ENCODE peak calls at places on chromosomes 5 and 9, in six cellular contexts. X is HCT116, I is HepG2, L is GM12878, M is K562, F is H1. W is an unnamed sample.
A peak's percentile ranks its signal among the peaks of the same experiment; 100 is the strongest.

GRCh38 chr5:72721844-72722243 is 94.6 kb upstream of the TNPO1 start:
- DNase-seq in F (no peak), M (no peak), X (no peak), I (no peak), L (no peak), W (no peak)

GRCh38 chr5:37211661-37212060 is 37.5 kb downstream of the CPLANE1 start:
- DNase-seq in L (no peak), F (no peak), M (no peak), I (no peak), X (no peak), W (no peak)

GRCh38 chr5:177128551-177128976 is 5.0 kb upstream of the NSD1 start:
- DNase-seq in M (no peak), I (no peak), F (no peak), X (no peak), L (no peak), W (no peak)

GRCh38 chr5:56481147-56481997 is 248.2 kb upstream of the ANKRD55 start:
- DNase-seq in X (no peak), L (peak; percentile 23), M (no peak), I (peak; percentile 35), F (no peak), W (no peak)

GRCh38 chr9:103867886-103868285 is 226.2 kb upstream of the SMC2 start:
- DNase-seq in I (no peak), M (no peak), X (no peak), L (no peak), F (no peak), W (no peak)

GRCh38 chr9:135716045-135716444 is 14.1 kb downstream of the KCNT1 start:
- DNase-seq in I (no peak), X (no peak), L (no peak), F (no peak), M (no peak), W (no peak)

GRCh38 chr5:6633469-6634326 is 458 bp downstream of the SRD5A1 start:
- DNase-seq in X (no peak), I (no peak), L (no peak), M (peak; percentile 43), F (no peak), W (no peak)

GRCh38 chr5:179734536-179735164 is 2.0 kb downstream of the MAML1 start:
- DNase-seq in M (no peak), L (no peak), I (no peak), X (no peak), F (no peak), W (no peak)

GRCh38 chr5:81232449-81233079 is 558 bp upstream of the CKMT2 start:
- DNase-seq in L (no peak), I (peak; percentile 13), F (no peak), M (no peak), X (no peak), W (no peak)

GRCh38 chr9:131728961-131729360 is 10.9 kb downstream of the RAPGEF1 start:
- DNase-seq in X (no peak), M (no peak), F (no peak), L (no peak), I (no peak), W (no peak)

GRCh38 chr5:126883801-126884200 is 106.9 kb downstream of the LMNB1 start:
- DNase-seq in L (no peak), I (no peak), M (no peak), X (no peak), F (no peak), W (no peak)

GRCh38 chr5:137592317-137592716 is 93.2 kb upstream of the SPOCK1 start:
- DNase-seq in M (no peak), F (no peak), X (no peak), L (no peak), I (no peak), W (no peak)

GRCh38 chr9:17075758-17076485 is 58.9 kb upstream of the CNTLN start:
- DNase-seq in M (no peak), F (no peak), X (no peak), I (no peak), L (no peak), W (no peak)

GRCh38 chr9:129857207-129857606 is 21.9 kb downstream of the USP20 start:
- DNase-seq in X (no peak), I (no peak), F (no peak), L (no peak), M (peak; percentile 71), W (no peak)
- H3K36me3 ChIP-seq in X (no peaks in the 10 kb centered on the region), I (peaks cover 8% of the 10 kb centered on the region), F (no peaks in the 10 kb centered on the region), L (peaks cover 8% of the 10 kb centered on the region), M (peaks cover 90% of the 10 kb centered on the region), W (peaks cover 51% of the 10 kb centered on the region)

GRCh38 chr5:145077028-145077427 is 758.1 kb downstream of the PRELID2 start:
- DNase-seq in I (no peak), L (no peak), F (no peak), X (no peak), M (no peak), W (no peak)
- TF ChIP-seq ZNF274 in I (no peak), L (no peak), F (no peak), X (no peak), M (no peak), W (no peak)

GRCh38 chr9:95495988-95496387 is 20.8 kb downstream of the PTCH1 start:
- DNase-seq in I (no peak), L (no peak), M (no peak), F (no peak), X (no peak), W (no peak)
- H3K36me3 ChIP-seq in I (no peaks in the 10 kb centered on the region), L (peaks cover 5% of the 10 kb centered on the region), M (no peaks in the 10 kb centered on the region), F (no peaks in the 10 kb centered on the region), X (no peaks in the 10 kb centered on the region), W (peaks cover 84% of the 10 kb centered on the region)

DNA sequence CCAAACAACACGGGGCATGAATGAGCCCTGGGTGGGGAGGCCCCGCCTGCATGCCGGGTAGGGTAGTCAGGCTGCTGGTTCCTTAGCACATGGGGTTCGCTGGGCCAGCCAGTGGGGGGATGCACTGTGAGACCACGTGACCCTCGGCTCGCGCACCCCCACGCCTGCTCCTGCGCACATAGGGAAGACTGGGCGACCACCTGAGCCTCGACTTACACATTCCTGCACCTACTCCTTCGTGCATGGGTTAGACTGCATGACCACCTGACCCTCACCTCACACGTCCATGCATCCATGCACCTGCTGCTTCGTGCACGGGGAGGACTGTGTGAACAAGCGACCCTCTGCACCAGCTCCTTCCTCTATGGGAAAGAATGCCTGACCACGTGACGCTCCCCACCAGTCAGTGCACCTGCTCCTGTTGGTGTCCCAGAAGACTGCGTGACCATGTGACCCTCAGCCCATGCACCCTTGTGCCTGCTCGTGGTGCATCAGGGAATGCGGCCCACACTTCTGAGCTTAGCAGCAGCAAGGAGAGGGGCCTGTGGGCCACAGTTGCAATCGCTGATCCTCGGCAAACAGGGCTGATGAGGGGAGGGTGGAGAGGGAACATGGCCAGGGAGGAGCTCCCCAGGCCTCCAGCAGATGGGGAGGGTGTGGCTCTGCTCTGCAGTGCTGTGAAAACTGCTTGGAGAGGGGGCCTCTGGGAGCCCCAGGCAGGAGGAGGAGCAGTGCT is 18.1 kb downstream of the LPCAT1 start:
- DNase-seq in F (no peak), I (no peak), L (no peak), M (no peak), X (no peak), W (no peak)
- TF ChIP-seq ZNF274 in F (no peak), I (no peak), L (no peak), M (no peak), X (no peak), W (no peak)

DNA sequence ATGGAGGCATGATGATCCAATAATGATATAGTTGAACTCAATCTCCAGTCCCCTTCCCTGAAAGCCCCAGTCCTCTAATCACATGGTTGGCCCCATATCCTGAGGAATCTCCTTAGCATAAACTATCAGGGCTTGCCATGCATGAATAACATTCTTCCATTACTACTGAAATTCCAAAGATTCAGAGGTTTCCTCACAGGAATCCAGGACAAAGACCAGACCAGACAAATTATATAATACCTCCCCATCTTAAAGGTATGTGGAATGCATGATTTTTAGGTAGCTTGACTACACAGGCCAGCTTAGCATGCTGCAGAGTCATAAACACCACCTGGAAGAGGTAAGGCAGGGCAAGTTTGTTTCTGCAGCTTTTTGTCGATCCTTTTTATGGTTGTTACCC is 15.6 kb upstream of the LRRTM2 start:
- DNase-seq in L (no peak), M (no peak), I (no peak), F (no peak), X (no peak), W (no peak)
- H3K36me3 ChIP-seq in L (peaks cover 10% of the 10 kb centered on the region), M (peaks cover 28% of the 10 kb centered on the region), I (peaks cover 18% of the 10 kb centered on the region), F (peaks cover 45% of the 10 kb centered on the region), X (peaks cover 9% of the 10 kb centered on the region), W (peaks cover 48% of the 10 kb centered on the region)

DNA sequence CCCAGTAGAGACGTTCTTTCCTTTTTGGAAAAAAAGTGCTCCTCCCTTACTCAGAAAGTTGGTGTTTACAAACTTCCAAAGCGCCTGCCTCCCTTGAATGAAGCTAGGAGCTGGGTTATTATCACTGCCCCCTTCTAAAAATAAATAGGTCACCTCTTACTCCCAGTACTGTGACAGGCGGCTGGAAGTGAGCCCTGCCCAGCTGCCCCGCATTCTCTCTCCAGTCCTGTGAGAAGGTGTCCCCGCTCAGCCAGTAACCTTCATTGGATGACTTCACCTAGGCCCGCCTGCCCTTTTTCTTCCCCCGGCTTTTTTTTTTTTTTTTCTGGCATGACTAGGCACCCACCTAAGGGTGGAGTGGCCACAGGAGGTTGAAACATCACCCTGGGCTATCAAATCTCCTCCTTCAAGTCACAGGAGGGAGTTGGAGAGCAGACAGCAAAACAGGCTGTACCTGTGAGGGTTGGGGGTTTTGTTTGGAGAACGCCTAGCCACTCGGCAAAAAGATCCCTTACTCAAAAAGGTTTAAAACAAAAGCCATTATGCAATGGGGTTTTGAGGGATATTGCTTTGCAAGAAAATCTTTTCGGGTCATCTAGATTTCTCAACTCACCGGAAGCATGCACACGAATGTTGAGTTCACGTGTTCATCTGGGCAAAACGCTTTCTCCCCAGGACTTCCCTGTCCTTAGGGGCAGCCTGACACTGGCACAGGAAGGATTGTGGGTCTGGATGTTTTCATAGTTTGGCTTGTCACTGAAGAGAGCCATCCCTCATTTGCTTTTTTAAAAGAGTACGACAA is 43.3 kb upstream of the ZNF622 start:
- DNase-seq in M (no peak), X (peak; percentile 59), L (no peak), I (no peak), F (peak; percentile 13), W (no peak)
- TF ChIP-seq ZNF274 in M (no peak), X (no peak), L (no peak), I (no peak), F (no peak), W (no peak)

DNA sequence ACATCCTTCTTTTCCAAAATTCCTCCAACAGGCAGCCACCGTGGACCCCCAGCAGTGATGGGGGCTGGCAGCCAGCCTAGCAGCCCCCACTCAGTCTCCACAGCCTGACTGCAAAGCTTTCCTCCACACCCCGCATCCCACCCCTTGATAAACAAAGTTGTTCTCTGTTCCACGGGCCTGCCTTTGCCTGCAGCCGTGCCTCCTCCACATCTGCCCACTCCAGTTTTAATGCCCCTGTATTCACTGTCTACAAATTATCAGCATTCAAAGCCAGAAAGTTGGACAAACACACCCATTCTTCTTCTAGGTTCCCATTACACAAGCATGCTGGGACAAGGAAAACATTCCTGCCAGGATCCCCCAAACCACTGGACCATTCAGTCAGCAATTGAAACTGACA is 23.0 kb upstream of the NR5A1 start:
- DNase-seq in L (no peak), X (no peak), M (no peak), I (no peak), F (no peak), W (no peak)
- H3K36me3 ChIP-seq in L (peaks cover 7% of the 10 kb centered on the region), X (peaks cover 5% of the 10 kb centered on the region), M (peaks cover 72% of the 10 kb centered on the region), I (peaks cover 24% of the 10 kb centered on the region), F (peaks cover 35% of the 10 kb centered on the region), W (peaks cover 26% of the 10 kb centered on the region)